ENCODE peak calls at places on chromosomes 3 and 15, in ten cellular contexts. K is AG09319; B is neural progenitor cell; D is central memory CD4-positive, alpha-beta T cell; Z is NCI-H1694; C is stimulated activated CD4-positive, alpha-beta T cell treated with anti-CD3 and anti-CD28 coated beads, Interleukin-12 subunit alpha, Interleukin-12 subunit beta, amount 100 ng/mL, for 4 hours; M is effector memory CD8-positive, alpha-beta T cell; Q is SHP77; F is left lung; W is activated T-cell treated with anti-CD3 and anti-CD28 coated beads for 24 hours. S is an unnamed sample.
A peak's percentile ranks its signal among the peaks of the same experiment; 100 is the strongest.

GRCh38 chr3:126422121-126422520 is 27.4 kb downstream of the CFAP100 start:
- DNase-seq in K (no peak), B (no peak), D (no peak), Z (no peak), C (no peak), M (no peak), Q (no peak), F (no peak), W (no peak), S (no peak)

GRCh38 chr3:106913111-106913698 is 464.0 kb upstream of the CCDC54 start:
- DNase-seq in K (no peak), B (peak; percentile 33), D (no peak), Z (no peak), C (no peak), M (no peak), Q (no peak), F (peak; percentile 64), W (no peak), S (no peak)

GRCh38 chr3:139716908-139717485 is 39.2 kb upstream of the NMNAT3 start:
- DNase-seq in K (no peak), B (no peak), D (no peak), Z (no peak), C (no peak), M (no peak), Q (no peak), F (no peak), W (no peak), S (no peak)

GRCh38 chr15:63447277-63447676 is 57.1 kb upstream of the USP3 start:
- DNase-seq in K (no peak), B (no peak), D (no peak), Z (no peak), C (no peak), M (no peak), Q (peak; percentile 32), F (no peak), W (no peak), S (no peak)

GRCh38 chr3:185332026-185332735 is 30.8 kb upstream of the MAP3K13 start:
- DNase-seq in K (no peak), B (no peak), D (no peak), Z (no peak), C (no peak), M (no peak), Q (no peak), F (no peak), W (no peak), S (no peak)

GRCh38 chr3:145889730-145890129 is 271.3 kb downstream of the PLOD2 start:
- DNase-seq in K (no peak), B (peak; percentile 21), D (no peak), Z (no peak), C (no peak), M (no peak), Q (no peak), F (no peak), W (no peak), S (no peak)

GRCh38 chr15:33608714-33609113 is 297.9 kb downstream of the RYR3 start:
- DNase-seq in K (no peak), B (peak; percentile 46), D (no peak), Z (no peak), C (no peak), M (no peak), Q (no peak), F (no peak), W (no peak), S (no peak)

GRCh38 chr15:78988361-78988911 is 43.6 kb upstream of the CTSH start:
- DNase-seq in K (peak; percentile 92), B (no peak), D (no peak), Z (no peak), C (no peak), M (no peak), Q (no peak), F (peak; percentile 90), W (no peak), S (no peak)

GRCh38 chr3:57141719-57142118 is 23.4 kb downstream of the IL17RD start:
- DNase-seq in K (no peak), B (no peak), D (no peak), Z (no peak), C (no peak), M (no peak), Q (no peak), F (no peak), W (no peak), S (no peak)

GRCh38 chr15:74385442-74386132 is 18.1 kb upstream of the CYP11A1 start:
- DNase-seq in K (no peak), B (no peak), D (no peak), Z (no peak), C (no peak), M (no peak), Q (no peak), F (no peak), W (no peak), S (no peak)

GRCh38 chr3:136942796-136943195 is 15.0 kb upstream of the IL20RB start:
- DNase-seq in K (no peak), B (no peak), D (no peak), Z (no peak), C (no peak), M (no peak), Q (no peak), F (no peak), W (no peak), S (no peak)

GRCh38 chr15:90564109-90564508 is 34.4 kb downstream of the CRTC3 start:
- DNase-seq in K (no peak), B (no peak), D (peak; percentile 33), Z (no peak), C (no peak), M (no peak), Q (no peak), F (no peak), W (no peak), S (no peak)

GRCh38 chr3:180306691-180307090 is 270.0 kb upstream of the PEX5L start:
- DNase-seq in K (no peak), B (no peak), D (no peak), Z (no peak), C (no peak), M (no peak), Q (no peak), F (no peak), W (no peak), S (no peak)

GRCh38 chr3:151156618-151157216 is 46.3 kb downstream of the GPR171 start:
- DNase-seq in K (no peak), B (peak; percentile 85), D (peak; percentile 42), Z (peak; percentile 77), C (no peak), M (peak; percentile 43), Q (peak; percentile 80), F (no peak), W (no peak), S (peak; percentile 28)

GRCh38 chr3:169430687-169431404 is 232.7 kb downstream of the MECOM start:
- DNase-seq in K (no peak), B (no peak), D (no peak), Z (no peak), C (no peak), M (no peak), Q (no peak), F (no peak), W (no peak), S (no peak)

GRCh38 chr3:175940243-175940642 is 1081.1 kb downstream of the NAALADL2 start:
- DNase-seq in K (no peak), B (no peak), D (no peak), Z (no peak), C (no peak), M (no peak), Q (no peak), F (no peak), W (no peak), S (no peak)

GRCh38 chr3:192494176-192494575 is 233.2 kb downstream of the FGF12 start:
- DNase-seq in K (no peak), B (no peak), D (no peak), Z (no peak), C (no peak), M (no peak), Q (no peak), F (no peak), W (no peak), S (no peak)

GRCh38 chr15:23446215-23447106 is 582 bp downstream of the GOLGA6L2 start:
- DNase-seq in K (no peak), B (no peak), D (no peak), Z (no peak), C (no peak), M (no peak), Q (no peak), F (no peak), W (no peak), S (no peak)

GRCh38 chr15:80242132-80242769 is 9.8 kb downstream of the CTXND1 start:
- DNase-seq in K (no peak), B (peak; percentile 60), D (no peak), Z (no peak), C (no peak), M (no peak), Q (no peak), F (no peak), W (no peak), S (no peak)

GRCh38 chr15:41512512-41513281 is 930 bp downstream of the LTK start:
- DNase-seq in K (no peak), B (peak; percentile 28), D (no peak), Z (no peak), C (no peak), M (no peak), Q (no peak), F (peak; percentile 88), W (no peak), S (no peak)

GRCh38 chr3:42501681-42502428 is 588 bp upstream of the VIPR1 start:
- DNase-seq in K (no peak), B (peak; percentile 67), D (peak; percentile 57), Z (no peak), C (peak; percentile 61), M (peak; percentile 28), Q (no peak), F (peak; percentile 90), W (peak; percentile 46), S (no peak)

GRCh38 chr3:122890077-122890484 is 95.2 kb downstream of the SLC49A4 start:
- DNase-seq in K (peak; percentile 5), B (peak; percentile 55), D (no peak), Z (peak; percentile 8), C (no peak), M (no peak), Q (no peak), F (no peak), W (no peak), S (peak; percentile 35)

GRCh38 chr3:100023150-100023549 is 91.2 kb downstream of the FILIP1L start:
- DNase-seq in K (no peak), B (no peak), D (no peak), Z (no peak), C (no peak), M (no peak), Q (peak; percentile 77), F (no peak), W (no peak), S (no peak)

GRCh38 chr15:39242345-39242744 is 338.5 kb upstream of the THBS1 start:
- DNase-seq in K (peak; percentile 63), B (no peak), D (no peak), Z (no peak), C (no peak), M (no peak), Q (no peak), F (no peak), W (no peak), S (no peak)

GRCh38 chr15:79370716-79371115 is 59.8 kb downstream of the TMED3 start:
- DNase-seq in K (no peak), B (no peak), D (no peak), Z (no peak), C (no peak), M (no peak), Q (no peak), F (no peak), W (no peak), S (no peak)

GRCh38 chr3:149352556-149352955 is 19.1 kb upstream of the TM4SF18 start:
- DNase-seq in K (no peak), B (peak; percentile 71), D (no peak), Z (no peak), C (peak; percentile 2), M (no peak), Q (peak; percentile 76), F (peak; percentile 83), W (peak; percentile 14), S (peak; percentile 33)

GRCh38 chr15:69666441-69666882 is 213.8 kb downstream of the RPLP1 start:
- DNase-seq in K (no peak), B (no peak), D (no peak), Z (no peak), C (no peak), M (no peak), Q (no peak), F (no peak), W (peak; percentile 11), S (no peak)